ENCODE peak calls at places on chromosome 22, in four cellular contexts. N is choroid plexus epithelial cell, Y is mucosa of descending colon, R is fibroblast of pulmonary artery. S is an unnamed sample.

GRCh38 chr22:37179622-37180420 is 8.2 kb downstream of the C1QTNF6 start:
- DNase-seq in N (no peak), Y (peak), R (no peak), S (no peak)

GRCh38 chr22:23834830-23835772 is 3.7 kb downstream of the DERL3 start:
- DNase-seq in N (no peak), Y (peak), R (no peak), S (peak)

GRCh38 chr22:29093030-29093429 is 20.2 kb downstream of the KREMEN1 start:
- DNase-seq in N (no peak), Y (no peak), R (no peak), S (no peak)

GRCh38 chr22:28783786-28784671 is 11.5 kb downstream of the CCDC117 start:
- DNase-seq in N (no peak), Y (no peak), R (no peak), S (no peak)

GRCh38 chr22:36816635-36817428 is at the start of gene PVALB:
- DNase-seq in N (peak), Y (peak), R (peak), S (no peak)

GRCh38 chr22:26579331-26579886 is 10.5 kb downstream of the TPST2 start:
- DNase-seq in N (no peak), Y (peak), R (no peak), S (peak)

GRCh38 chr22:25054943-25055511 is 102.5 kb downstream of the KIAA1671 start:
- DNase-seq in N (no peak), Y (no peak), R (no peak), S (no peak)

GRCh38 chr22:43435851-43436535 is 24.2 kb downstream of the MPPED1 start:
- DNase-seq in N (peak), Y (no peak), R (no peak), S (peak)

GRCh38 chr22:49645791-49646550 is 181.7 kb downstream of the BRD1 start:
- DNase-seq in N (no peak), Y (no peak), R (no peak), S (no peak)

GRCh38 chr22:37239336-37240239 is 4.5 kb downstream of the RAC2 start:
- DNase-seq in N (no peak), Y (no peak), R (no peak), S (no peak)

GRCh38 chr22:44828193-44828592 is 75.8 kb downstream of the ARHGAP8 start:
- DNase-seq in N (peak), Y (no peak), R (no peak), S (no peak)

GRCh38 chr22:37998543-37998942 is 14.2 kb upstream of the SOX10 start:
- DNase-seq in N (no peak), Y (no peak), R (no peak), S (no peak)

GRCh38 chr22:24391836-24392217 is 35.6 kb upstream of the ADORA2A start:
- DNase-seq in N (peak), Y (no peak), R (peak), S (no peak)

GRCh38 chr22:43880743-43881055 is 11.1 kb downstream of the PNPLA5 start:
- DNase-seq in N (no peak), Y (no peak), R (no peak), S (no peak)

GRCh38 chr22:48309115-48309705 is 1518.5 kb downstream of the BRD1 start:
- DNase-seq in N (no peak), Y (no peak), R (no peak), S (no peak)

GRCh38 chr22:49638001-49638400 is 189.7 kb downstream of the BRD1 start:
- DNase-seq in N (no peak), Y (no peak), R (no peak), S (no peak)

GRCh38 chr22:27668828-27669797 is 132.4 kb downstream of the MN1 start:
- DNase-seq in N (peak), Y (peak), R (peak), S (no peak)

GRCh38 chr22:43317252-43317651 is 25.9 kb downstream of the SCUBE1 start:
- DNase-seq in N (no peak), Y (no peak), R (no peak), S (no peak)

GRCh38 chr22:25780673-25781072 is 38.7 kb downstream of the MYO18B start:
- DNase-seq in N (no peak), Y (no peak), R (no peak), S (no peak)

GRCh38 chr22:37172266-37173245 is 15.5 kb downstream of the C1QTNF6 start:
- DNase-seq in N (no peak), Y (no peak), R (no peak), S (no peak)

GRCh38 chr22:42906605-42907338 is 49.7 kb upstream of the ARFGAP3 start:
- DNase-seq in N (peak), Y (no peak), R (peak), S (no peak)

GRCh38 chr22:38953577-38954413 is 3.6 kb upstream of the APOBEC3A start:
- DNase-seq in N (no peak), Y (peak), R (no peak), S (no peak)

GRCh38 chr22:50170453-50171318 is at the start of gene PANX2:
- DNase-seq in N (peak), Y (no peak), R (peak), S (no peak)

DNA sequence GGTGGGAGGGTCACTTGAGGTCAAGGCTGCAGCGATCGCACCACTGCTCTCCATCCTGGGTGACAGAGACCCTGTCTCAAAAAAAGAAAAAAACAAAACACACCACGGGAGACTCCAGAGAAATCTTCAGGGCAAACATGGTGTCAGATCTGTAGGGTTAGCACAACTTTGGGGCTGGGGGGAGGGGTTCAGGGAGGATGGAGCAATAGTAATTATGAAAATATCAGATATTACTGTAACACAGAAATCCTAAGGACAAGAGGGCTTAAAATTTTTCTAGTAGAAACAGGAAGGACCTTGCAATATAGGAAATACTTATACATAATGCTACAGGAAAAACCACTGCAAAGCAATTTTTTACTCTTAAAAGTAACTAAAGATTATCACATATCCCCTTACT is 13.9 kb downstream of the EIF4ENIF1 start:
- DNase-seq in N (no peak), Y (no peak), R (no peak), S (no peak)
- H3K4me3 ChIP-seq in N (no peak), Y (no peak), R (no peak), S (no peak)

DNA sequence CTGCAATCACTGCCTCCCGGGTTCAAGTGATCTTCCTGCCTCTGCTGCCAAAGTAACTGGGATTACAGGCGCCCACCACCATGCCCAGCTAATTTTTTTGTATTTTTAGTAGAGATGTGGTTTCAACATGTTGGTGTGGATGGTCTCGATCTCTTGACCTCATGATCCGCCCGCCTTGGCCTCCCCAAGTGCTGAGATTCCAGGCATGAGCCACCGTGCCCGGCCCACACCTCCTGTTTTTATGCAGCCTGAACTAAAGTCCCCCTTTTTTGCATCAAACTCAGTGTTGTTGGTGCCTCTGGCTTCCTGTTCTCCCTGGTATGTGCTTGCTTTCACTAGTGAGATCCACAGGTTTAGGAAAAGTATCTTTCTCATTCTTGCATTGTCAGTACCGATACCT is 4.2 kb downstream of the TBC1D22A start:
- DNase-seq in N (no peak), Y (no peak), R (no peak), S (no peak)
- H3K4me3 ChIP-seq in N (no peak), Y (no peak), R (no peak), S (no peak)

GRCh38 chr22:30695351-30695762 is 683 bp downstream of the OSBP2 start:
- DNase-seq in N (no peak), Y (peak), R (no peak), S (no peak)
- H3K4me3 ChIP-seq in N (peak), Y (peak), R (peak), S (peak)

GRCh38 chr22:20981787-20982562 is at the start of gene LZTR1:
- DNase-seq in N (peak), Y (peak), R (peak), S (peak)

GRCh38 chr22:20980523-20980922 is 1.6 kb upstream of the LZTR1 start:
- DNase-seq in N (no peak), Y (no peak), R (no peak), S (no peak)

GRCh38 chr22:20983081-20983745 is 1.1 kb downstream of the LZTR1 start:
- DNase-seq in N (no peak), Y (no peak), R (no peak), S (no peak)

GRCh38 chr22:20980938-20981722 is 967 bp upstream of the LZTR1 start:
- DNase-seq in N (no peak), Y (no peak), R (no peak), S (no peak)

DNA sequence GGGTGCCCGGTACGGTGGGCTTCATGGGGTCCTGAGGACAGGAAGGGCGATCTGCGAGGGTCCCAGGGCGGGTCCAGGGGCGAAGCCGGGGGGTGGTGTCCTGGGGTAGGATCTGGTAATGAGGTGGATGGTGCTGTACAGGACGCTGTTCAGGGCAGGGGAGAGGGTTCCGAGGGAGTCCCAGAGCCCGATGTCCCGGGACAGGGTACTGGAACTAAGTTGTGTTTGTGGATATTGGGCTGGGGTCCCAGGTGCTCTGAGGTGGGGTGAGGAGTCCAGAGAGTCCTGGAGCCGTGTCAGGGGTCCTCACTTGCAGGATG is 426 bp downstream of the LZTR1 start:
- DNase-seq in N (no peak), Y (no peak), R (no peak), S (no peak)
- H3K4me3 ChIP-seq in N (peak), Y (peak), R (peak), S (peak)

GRCh38 chr22:40273319-40273718 is 73.0 kb upstream of the ADSL start:
- DNase-seq in N (no peak), Y (no peak), R (no peak), S (no peak)

GRCh38 chr22:40281717-40282116 is 64.6 kb upstream of the ADSL start:
- DNase-seq in N (no peak), Y (no peak), R (no peak), S (no peak)

GRCh38 chr22:40271440-40271839 is 74.9 kb upstream of the ADSL start:
- DNase-seq in N (no peak), Y (no peak), R (no peak), S (no peak)

GRCh38 chr22:40279017-40279416 is 67.3 kb upstream of the ADSL start:
- DNase-seq in N (no peak), Y (no peak), R (no peak), S (no peak)

GRCh38 chr22:40276877-40277823 is 69.2 kb upstream of the ADSL start:
- DNase-seq in N (peak), Y (no peak), R (peak), S (no peak)
- H3K4me3 ChIP-seq in N (peak), Y (no peak), R (peak), S (peak)

GRCh38 chr22:41770715-41771452 is 29.6 kb upstream of the CCDC134 start:
- DNase-seq in N (no peak), Y (no peak), R (no peak), S (no peak)
- H3K4me3 ChIP-seq in N (no peak), Y (no peak), R (no peak), S (no peak)

GRCh38 chr22:46084943-46085830 is 65.1 kb upstream of the PPARA start:
- DNase-seq in N (no peak), Y (peak), R (no peak), S (peak)

GRCh38 chr22:46082633-46083032 is 67.7 kb upstream of the PPARA start:
- DNase-seq in N (no peak), Y (no peak), R (no peak), S (no peak)

GRCh38 chr22:46081831-46082210 is 68.5 kb upstream of the PPARA start:
- DNase-seq in N (no peak), Y (peak), R (no peak), S (peak)

GRCh38 chr22:46084376-46084775 is 66.0 kb upstream of the PPARA start:
- DNase-seq in N (no peak), Y (no peak), R (no peak), S (no peak)

DNA sequence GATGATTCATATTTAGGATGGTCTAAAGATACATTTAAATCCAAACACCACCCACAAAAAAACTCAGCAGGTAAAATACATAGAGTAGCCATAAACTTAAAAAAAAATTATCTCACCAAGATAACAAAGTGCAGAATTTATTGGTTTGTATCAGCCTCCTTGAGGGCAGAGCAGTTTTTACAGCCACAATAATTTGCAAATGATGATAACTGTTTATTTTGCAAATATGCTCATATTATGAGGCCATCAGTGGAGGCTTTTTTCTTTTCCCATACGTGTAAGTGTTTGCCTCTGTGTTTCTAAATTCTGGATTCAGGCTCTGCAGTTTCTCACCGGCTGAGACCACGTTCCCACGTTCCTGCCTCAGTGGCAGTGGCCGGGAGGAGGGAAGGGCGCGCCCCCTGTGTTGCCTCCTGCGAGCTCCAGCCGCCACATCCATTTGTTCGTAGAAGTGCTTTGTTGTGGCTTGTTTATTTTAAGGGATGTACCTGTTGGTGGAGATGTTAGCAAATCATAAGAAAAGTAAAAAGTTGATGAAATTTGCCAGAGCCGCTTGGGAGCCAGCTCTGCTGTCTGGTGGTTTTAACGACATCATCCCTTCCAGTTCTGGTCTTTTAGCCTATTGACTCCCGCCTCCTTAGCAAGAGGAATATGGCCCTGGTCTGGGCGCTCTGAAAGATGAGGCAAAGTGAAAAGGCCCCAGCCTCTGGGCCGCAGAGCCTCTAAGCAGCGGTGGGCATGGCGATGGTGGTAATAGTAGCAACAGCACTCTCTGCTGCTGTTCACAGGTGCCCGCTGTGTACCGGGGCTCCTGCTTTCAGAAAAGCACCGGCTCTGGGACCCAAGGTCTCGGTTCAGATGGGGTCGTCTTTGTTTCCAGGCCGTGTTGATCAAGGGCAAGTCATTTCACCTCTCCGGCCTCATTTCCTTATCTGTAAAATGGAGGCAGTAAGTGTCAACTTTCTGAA is 66.7 kb upstream of the PPARA start:
- DNase-seq in N (no peak), Y (peak), R (no peak), S (peak)
- H3K4me3 ChIP-seq in N (no peak), Y (no peak), R (no peak), S (peak)